ENCODE peak calls at places on chromosomes 3 and 15, in ten cellular contexts. Y is fibroblast of mammary gland; P is T-helper 9 cell; R is activated naive CD8-positive, alpha-beta T cell treated with anti-CD3 and anti-CD28 coated beads for 36 hours; J is pons; H is DMS53; F is dorsolateral prefrontal cortex; I is activated T-cell treated with anti-CD3 and anti-CD28 coated beads, Interleukin-2, amount 50 U/mL, for 1 hour; Q is GM04503; S is NCI-H1092 treated with DMSO at 0.1 percent for 48 hours. G is an unnamed sample.

GRCh38 chr3:104561324-104561723 is 805.4 kb upstream of the ALCAM start:
- DNase-seq in P (no peak), Y (no peak), R (no peak), S (no peak), H (no peak), F (no peak), J (no peak), Q (no peak), I (no peak), G (no peak)

GRCh38 chr3:111485086-111485485 is 56.9 kb upstream of the CD96 start:
- DNase-seq in S (no peak), P (no peak), Y (no peak), H (no peak), F (no peak), I (no peak), J (no peak), R (no peak), Q (no peak), G (no peak)

GRCh38 chr3:160134454-160134853 is 90.8 kb upstream of the C3orf80 start:
- DNase-seq in Y (no peak), S (no peak), Q (no peak), J (no peak), R (no peak), F (no peak), H (peak), P (no peak), I (no peak), G (no peak)

GRCh38 chr15:80887148-80887547 is 102.5 kb downstream of the MESD start:
- DNase-seq in R (no peak), J (peak), S (no peak), F (no peak), H (peak), Q (no peak), I (no peak), P (no peak), Y (no peak), G (no peak)

GRCh38 chr3:34206996-34207395 is 408.6 kb downstream of the PDCD6IP start:
- DNase-seq in Q (peak), H (no peak), S (no peak), P (no peak), I (no peak), Y (no peak), R (no peak), J (no peak), F (no peak), G (no peak)

GRCh38 chr15:87777054-87777498 is 479.5 kb downstream of the NTRK3 start:
- DNase-seq in S (no peak), F (no peak), J (peak), R (no peak), P (no peak), Q (peak), H (no peak), Y (peak), I (no peak), G (no peak)

GRCh38 chr15:40776537-40777141 is 6.9 kb downstream of the C15orf62 start:
- DNase-seq in H (no peak), F (no peak), Q (peak), P (no peak), Y (peak), S (no peak), I (no peak), R (peak), J (no peak), G (no peak)

GRCh38 chr3:194265505-194265892 is 85.6 kb downstream of the CPN2 start:
- DNase-seq in I (no peak), P (no peak), F (no peak), R (no peak), S (peak), J (peak), Y (peak), H (peak), Q (peak), G (no peak)

GRCh38 chr3:72203105-72203504 is 418.2 kb upstream of the PROK2 start:
- DNase-seq in Q (no peak), H (no peak), F (no peak), I (no peak), J (no peak), Y (no peak), P (no peak), R (no peak), S (no peak), G (no peak)

GRCh38 chr15:51401872-51402517 is 60.5 kb downstream of the GLDN start:
- DNase-seq in I (no peak), Q (peak), F (no peak), S (peak), R (no peak), H (peak), P (no peak), Y (peak), J (no peak), G (peak)

GRCh38 chr15:81013396-81013929 is 12.7 kb downstream of the TLNRD1 start:
- DNase-seq in P (no peak), S (no peak), J (no peak), Y (no peak), I (no peak), R (no peak), Q (no peak), F (no peak), H (no peak), G (no peak)

GRCh38 chr3:189167027-189167766 is 4.6 kb upstream of the TPRG1 start:
- DNase-seq in S (no peak), R (no peak), I (no peak), F (no peak), J (no peak), H (peak), Q (no peak), Y (no peak), P (no peak), G (peak)

GRCh38 chr3:181694805-181695660 is 16.7 kb upstream of the SOX2 start:
- DNase-seq in Q (no peak), P (no peak), R (no peak), F (no peak), J (peak), S (no peak), Y (peak), H (peak), I (no peak), G (no peak)

GRCh38 chr3:177124882-177125281 is 72.4 kb downstream of the TBL1XR1 start:
- DNase-seq in P (no peak), H (no peak), I (no peak), J (no peak), R (no peak), S (no peak), Y (no peak), Q (no peak), F (no peak), G (no peak)

G was measured in HuH-7.5.